ENCODE peak calls at places on chromosomes 1 and 21, in six cellular contexts. One of them, this sample, is unnamed.

GRCh38 chr1:198663996-198664789 is 25.4 kb downstream of the PTPRC start:
- DNase-seq in mammary epithelial cell: no peak
- DNase-seq in cardiac muscle cell: no peak
- DNase-seq in coronary artery: no peak
- DNase-seq in sigmoid colon: no peak
- DNase-seq in AG04450: no peak
- DNase-seq in this sample: no peak

GRCh38 chr1:203512830-203513578 is 19.1 kb downstream of the OPTC start:
- DNase-seq in mammary epithelial cell: peak
- DNase-seq in coronary artery: no peak
- DNase-seq in cardiac muscle cell: peak
- DNase-seq in AG04450: peak
- DNase-seq in sigmoid colon: peak
- DNase-seq in this sample: peak

GRCh38 chr1:10614377-10615225 is 139.9 kb downstream of the PEX14 start:
- DNase-seq in sigmoid colon: peak
- DNase-seq in cardiac muscle cell: no peak
- DNase-seq in mammary epithelial cell: no peak
- DNase-seq in coronary artery: peak
- DNase-seq in AG04450: no peak
- DNase-seq in this sample: no peak

GRCh38 chr1:149932474-149932873 is 4.2 kb downstream of the MTMR11 start:
- DNase-seq in sigmoid colon: no peak
- DNase-seq in coronary artery: no peak
- DNase-seq in AG04450: no peak
- DNase-seq in cardiac muscle cell: no peak
- DNase-seq in mammary epithelial cell: no peak
- DNase-seq in this sample: no peak

GRCh38 chr21:27693376-27693775 is 726.5 kb upstream of the ADAMTS5 start:
- DNase-seq in AG04450: no peak
- DNase-seq in sigmoid colon: no peak
- DNase-seq in cardiac muscle cell: peak
- DNase-seq in mammary epithelial cell: peak
- DNase-seq in coronary artery: no peak
- DNase-seq in this sample: peak

GRCh38 chr21:42360317-42360716 is 6.0 kb downstream of the TFF1 start:
- DNase-seq in sigmoid colon: no peak
- DNase-seq in coronary artery: no peak
- DNase-seq in mammary epithelial cell: no peak
- DNase-seq in AG04450: no peak
- DNase-seq in cardiac muscle cell: no peak
- DNase-seq in this sample: no peak

GRCh38 chr1:84632975-84633427 is 57.3 kb downstream of the SSX2IP start:
- DNase-seq in coronary artery: no peak
- DNase-seq in sigmoid colon: no peak
- DNase-seq in cardiac muscle cell: peak
- DNase-seq in mammary epithelial cell: peak
- DNase-seq in AG04450: peak
- DNase-seq in this sample: peak

GRCh38 chr21:39611547-39612190 is 1.1 kb upstream of the B3GALT5 start:
- DNase-seq in AG04450: no peak
- DNase-seq in coronary artery: no peak
- DNase-seq in mammary epithelial cell: no peak
- DNase-seq in sigmoid colon: no peak
- DNase-seq in cardiac muscle cell: no peak
- DNase-seq in this sample: no peak

GRCh38 chr1:154154534-154155181 is at the start of gene NUP210L:
- DNase-seq in cardiac muscle cell: peak
- DNase-seq in AG04450: peak
- DNase-seq in sigmoid colon: peak
- DNase-seq in mammary epithelial cell: no peak
- DNase-seq in coronary artery: peak
- DNase-seq in this sample: peak

GRCh38 chr1:84297546-84298244 is 3.8 kb upstream of the SAMD13 start:
- DNase-seq in AG04450: no peak
- DNase-seq in cardiac muscle cell: no peak
- DNase-seq in coronary artery: no peak
- DNase-seq in sigmoid colon: no peak
- DNase-seq in mammary epithelial cell: no peak
- DNase-seq in this sample: no peak

GRCh38 chr1:22582670-22583635 is 19.7 kb downstream of the EPHA8 start:
- DNase-seq in sigmoid colon: no peak
- DNase-seq in AG04450: no peak
- DNase-seq in mammary epithelial cell: no peak
- DNase-seq in cardiac muscle cell: no peak
- DNase-seq in coronary artery: no peak
- DNase-seq in this sample: no peak

GRCh38 chr1:119314001-119314796 is 54.4 kb upstream of the HAO2 start:
- DNase-seq in AG04450: no peak
- DNase-seq in sigmoid colon: no peak
- DNase-seq in mammary epithelial cell: peak
- DNase-seq in coronary artery: no peak
- DNase-seq in cardiac muscle cell: no peak
- DNase-seq in this sample: no peak

GRCh38 chr21:37631319-37632117 is 264.9 kb downstream of the DYRK1A start:
- DNase-seq in mammary epithelial cell: peak
- DNase-seq in sigmoid colon: no peak
- DNase-seq in AG04450: no peak
- DNase-seq in coronary artery: no peak
- DNase-seq in cardiac muscle cell: no peak
- DNase-seq in this sample: peak

GRCh38 chr1:205435904-205436573 is 14.2 kb upstream of the LEMD1 start:
- DNase-seq in coronary artery: no peak
- DNase-seq in sigmoid colon: no peak
- DNase-seq in AG04450: no peak
- DNase-seq in cardiac muscle cell: no peak
- DNase-seq in mammary epithelial cell: no peak
- DNase-seq in this sample: no peak

GRCh38 chr1:33326690-33327300 is 5.9 kb upstream of the A3GALT2 start:
- DNase-seq in AG04450: no peak
- DNase-seq in cardiac muscle cell: peak
- DNase-seq in mammary epithelial cell: no peak
- DNase-seq in coronary artery: no peak
- DNase-seq in sigmoid colon: peak
- DNase-seq in this sample: no peak

GRCh38 chr1:185244015-185244747 is 72.9 kb downstream of the IVNS1ABP start:
- DNase-seq in AG04450: peak
- DNase-seq in coronary artery: no peak
- DNase-seq in sigmoid colon: no peak
- DNase-seq in cardiac muscle cell: peak
- DNase-seq in mammary epithelial cell: peak
- DNase-seq in this sample: peak

GRCh38 chr1:36300526-36300925 is 5.6 kb upstream of the SH3D21 start:
- DNase-seq in mammary epithelial cell: peak
- DNase-seq in sigmoid colon: no peak
- DNase-seq in cardiac muscle cell: no peak
- DNase-seq in AG04450: no peak
- DNase-seq in coronary artery: no peak
- DNase-seq in this sample: no peak

GRCh38 chr1:18630511-18631495 is at the start of gene PAX7:
- DNase-seq in mammary epithelial cell: no peak
- DNase-seq in coronary artery: no peak
- DNase-seq in sigmoid colon: no peak
- DNase-seq in cardiac muscle cell: no peak
- DNase-seq in AG04450: no peak
- DNase-seq in this sample: no peak

GRCh38 chr1:67766117-67766978 is 66.9 kb downstream of the GNG12 start:
- DNase-seq in coronary artery: no peak
- DNase-seq in AG04450: peak
- DNase-seq in sigmoid colon: no peak
- DNase-seq in mammary epithelial cell: peak
- DNase-seq in cardiac muscle cell: peak
- DNase-seq in this sample: peak

GRCh38 chr1:32339363-32339978 is 3.4 kb upstream of the MARCKSL1 start:
- DNase-seq in mammary epithelial cell: peak
- DNase-seq in coronary artery: no peak
- DNase-seq in AG04450: no peak
- DNase-seq in sigmoid colon: no peak
- DNase-seq in cardiac muscle cell: peak
- DNase-seq in this sample: no peak

GRCh38 chr1:9787702-9788101 is 36.1 kb downstream of the CLSTN1 start:
- DNase-seq in mammary epithelial cell: no peak
- DNase-seq in coronary artery: no peak
- DNase-seq in sigmoid colon: peak
- DNase-seq in cardiac muscle cell: no peak
- DNase-seq in AG04450: no peak
- DNase-seq in this sample: no peak

GRCh38 chr1:200739499-200740290 is 1.0 kb downstream of the CAMSAP2 start:
- DNase-seq in mammary epithelial cell: peak
- DNase-seq in cardiac muscle cell: peak
- DNase-seq in sigmoid colon: peak
- DNase-seq in coronary artery: peak
- DNase-seq in AG04450: no peak
- DNase-seq in this sample: peak

GRCh38 chr1:164842891-164843290 is 283.9 kb downstream of the PBX1 start:
- DNase-seq in sigmoid colon: no peak
- DNase-seq in cardiac muscle cell: peak
- DNase-seq in mammary epithelial cell: no peak
- DNase-seq in coronary artery: no peak
- DNase-seq in AG04450: no peak
- DNase-seq in this sample: no peak

GRCh38 chr1:180188103-180188506 is 33.4 kb downstream of the QSOX1 start:
- DNase-seq in coronary artery: no peak
- DNase-seq in AG04450: no peak
- DNase-seq in cardiac muscle cell: peak
- DNase-seq in mammary epithelial cell: peak
- DNase-seq in sigmoid colon: no peak
- DNase-seq in this sample: peak

GRCh38 chr21:32457962-32458361 is 45.5 kb downstream of the EVA1C start:
- DNase-seq in coronary artery: no peak
- DNase-seq in AG04450: no peak
- DNase-seq in sigmoid colon: no peak
- DNase-seq in mammary epithelial cell: no peak
- DNase-seq in cardiac muscle cell: no peak
- DNase-seq in this sample: no peak
- H3K27ac ChIP-seq in coronary artery: peak
- H3K27ac ChIP-seq in AG04450: no peak
- H3K27ac ChIP-seq in sigmoid colon: peak
- H3K27ac ChIP-seq in mammary epithelial cell: no peak
- H3K27ac ChIP-seq in cardiac muscle cell: no peak
- H3K27ac ChIP-seq in this sample: peak

GRCh38 chr1:230861970-230862595 is 6.2 kb downstream of the C1orf198 start:
- DNase-seq in mammary epithelial cell: no peak
- DNase-seq in cardiac muscle cell: no peak
- DNase-seq in AG04450: peak
- DNase-seq in sigmoid colon: no peak
- DNase-seq in coronary artery: peak
- DNase-seq in this sample: no peak

GRCh38 chr1:230861489-230861888 is 6.8 kb downstream of the C1orf198 start:
- DNase-seq in coronary artery: no peak
- DNase-seq in AG04450: no peak
- DNase-seq in cardiac muscle cell: no peak
- DNase-seq in mammary epithelial cell: no peak
- DNase-seq in sigmoid colon: no peak
- DNase-seq in this sample: no peak

GRCh38 chr1:230858918-230859819 is 9.2 kb downstream of the C1orf198 start:
- DNase-seq in mammary epithelial cell: no peak
- DNase-seq in coronary artery: no peak
- DNase-seq in AG04450: peak
- DNase-seq in cardiac muscle cell: peak
- DNase-seq in sigmoid colon: no peak
- DNase-seq in this sample: no peak

GRCh38 chr1:230858236-230858820 is 10.0 kb downstream of the C1orf198 start:
- DNase-seq in sigmoid colon: no peak
- DNase-seq in coronary artery: no peak
- DNase-seq in AG04450: no peak
- DNase-seq in cardiac muscle cell: no peak
- DNase-seq in mammary epithelial cell: no peak
- DNase-seq in this sample: no peak

GRCh38 chr1:230860617-230861384 is 7.5 kb downstream of the C1orf198 start:
- DNase-seq in mammary epithelial cell: no peak
- DNase-seq in cardiac muscle cell: no peak
- DNase-seq in AG04450: no peak
- DNase-seq in coronary artery: no peak
- DNase-seq in sigmoid colon: no peak
- DNase-seq in this sample: no peak
- TF ChIP-seq CTCF in mammary epithelial cell: no peak
- TF ChIP-seq CTCF in cardiac muscle cell: no peak
- TF ChIP-seq CTCF in AG04450: no peak
- TF ChIP-seq CTCF in coronary artery: no peak
- TF ChIP-seq CTCF in sigmoid colon: no peak
- TF ChIP-seq CTCF in this sample: no peak

DNA sequence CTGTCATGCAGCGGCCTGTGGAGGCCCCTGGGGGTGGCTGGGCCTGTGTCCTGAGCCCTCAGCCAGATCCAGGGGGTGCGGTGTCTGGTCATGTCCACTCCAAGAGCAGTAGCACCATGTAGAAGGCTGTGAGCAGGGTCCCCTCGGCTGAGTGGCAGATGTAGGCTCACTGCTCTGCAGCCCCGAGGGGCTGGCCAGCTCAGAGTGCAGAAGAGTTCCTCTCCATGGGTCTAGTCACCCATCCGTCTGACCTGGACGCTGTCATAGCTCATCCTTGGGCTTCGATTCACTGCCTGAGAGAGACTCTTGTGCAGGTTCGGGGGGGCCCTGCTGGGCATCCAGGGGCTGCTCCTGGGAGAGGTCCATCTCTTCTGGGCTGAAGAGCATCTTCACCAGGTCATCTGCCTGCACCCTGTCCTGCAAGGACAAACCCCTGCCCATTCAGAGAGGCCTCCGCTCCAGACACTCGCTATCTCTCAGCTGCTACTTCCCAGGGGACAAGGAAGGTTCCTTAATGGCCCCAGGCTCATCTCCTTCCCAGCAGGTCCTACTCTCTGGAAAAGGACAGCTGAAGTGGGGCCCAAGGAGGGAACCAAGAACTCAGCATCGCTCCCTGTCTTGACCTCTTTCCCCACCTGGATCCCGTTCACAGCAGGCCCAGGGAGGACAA is 6.5 kb upstream of the CLDN19 start:
- DNase-seq in mammary epithelial cell: no peak
- DNase-seq in sigmoid colon: no peak
- DNase-seq in AG04450: no peak
- DNase-seq in cardiac muscle cell: no peak
- DNase-seq in coronary artery: no peak
- DNase-seq in this sample: no peak
- H3K27ac ChIP-seq in mammary epithelial cell: no peak
- H3K27ac ChIP-seq in sigmoid colon: no peak
- H3K27ac ChIP-seq in AG04450: peak
- H3K27ac ChIP-seq in cardiac muscle cell: no peak
- H3K27ac ChIP-seq in coronary artery: no peak
- H3K27ac ChIP-seq in this sample: peak

DNA sequence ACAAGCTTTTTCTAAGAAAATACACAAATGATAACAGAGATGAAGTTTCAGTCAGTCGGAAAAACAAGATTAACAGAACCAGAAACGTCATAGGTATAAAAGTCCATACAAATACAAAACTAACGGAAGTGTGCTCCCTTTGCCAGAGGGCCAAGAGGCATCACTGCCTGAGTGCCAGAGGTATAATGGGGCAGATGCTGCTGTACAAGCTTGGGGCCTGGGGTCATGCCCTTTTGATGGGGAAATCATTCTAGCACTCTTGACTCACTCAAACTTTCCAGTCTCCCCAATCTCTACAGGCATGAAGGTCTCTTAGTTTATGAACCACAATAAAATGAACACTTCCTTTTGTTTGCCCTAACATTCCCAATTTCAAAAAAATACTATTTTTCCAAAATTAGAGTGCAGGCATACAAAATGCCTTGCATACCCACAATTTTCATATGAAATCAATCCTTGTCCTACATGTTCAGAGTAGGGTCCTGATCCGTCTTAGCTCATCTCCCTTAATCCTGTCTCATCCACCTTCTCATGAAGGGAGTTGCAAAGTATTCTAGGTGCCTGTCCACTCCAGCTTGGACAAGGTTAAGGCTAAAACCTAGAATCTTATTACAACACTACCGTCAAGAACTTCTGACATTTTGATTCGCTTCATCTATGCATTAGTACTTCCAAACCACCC is 1.5 kb downstream of the RPL22 start:
- DNase-seq in sigmoid colon: no peak
- DNase-seq in cardiac muscle cell: no peak
- DNase-seq in mammary epithelial cell: no peak
- DNase-seq in coronary artery: no peak
- DNase-seq in AG04450: no peak
- DNase-seq in this sample: no peak
- TF ChIP-seq CTCF in sigmoid colon: no peak
- TF ChIP-seq CTCF in cardiac muscle cell: no peak
- TF ChIP-seq CTCF in mammary epithelial cell: no peak
- TF ChIP-seq CTCF in coronary artery: no peak
- TF ChIP-seq CTCF in AG04450: no peak
- TF ChIP-seq CTCF in this sample: no peak

This sample was measured in RWPE1.